ENCODE peak calls at places on chromosomes 2 and 18, in five cellular contexts. D, Q, H, M and L are unnamed samples.

GRCh38 chr18:53950545-53950944 is 273.9 kb downstream of the MBD2 start:
- DNase-seq in D (no peak), Q (no peak), H (no peak), M (no peak), L (no peak)

GRCh38 chr2:128727914-128728313 is 409.2 kb upstream of the HS6ST1 start:
- DNase-seq in D (peak), Q (no peak), H (peak), M (no peak), L (peak)

GRCh38 chr18:48575301-48575657 is 36.4 kb downstream of the CTIF start:
- DNase-seq in D (no peak), Q (no peak), H (no peak), M (no peak), L (no peak)

GRCh38 chr2:136247204-136247990 is 129.4 kb upstream of the CXCR4 start:
- DNase-seq in D (no peak), Q (peak), H (peak), M (peak), L (no peak)

GRCh38 chr2:25517701-25518100 is 155.7 kb downstream of the DTNB start:
- DNase-seq in D (no peak), Q (no peak), H (no peak), M (no peak), L (no peak)

GRCh38 chr2:225040862-225041209 is 1.4 kb downstream of the DOCK10 start:
- DNase-seq in D (no peak), Q (no peak), H (peak), M (peak), L (peak)

GRCh38 chr2:148524519-148524919 is 120.0 kb upstream of the EPC2 start:
- DNase-seq in D (no peak), Q (no peak), H (no peak), M (peak), L (no peak)

GRCh38 chr2:236670235-236670620 is 100.6 kb downstream of the ACKR3 start:
- DNase-seq in D (no peak), Q (no peak), H (no peak), M (no peak), L (no peak)

GRCh38 chr2:216344206-216344957 is 27.9 kb downstream of the MARCHF4 start:
- DNase-seq in D (no peak), Q (no peak), H (no peak), M (no peak), L (no peak)

GRCh38 chr2:85413592-85414421 is 3.6 kb upstream of the CAPG start:
- DNase-seq in D (no peak), Q (no peak), H (peak), M (peak), L (peak)

GRCh38 chr2:30225131-30225762 is 6.1 kb upstream of the LBH start:
- DNase-seq in D (peak), Q (no peak), H (peak), M (peak), L (no peak)

GRCh38 chr2:195330513-195330956 is 326.5 kb upstream of the SLC39A10 start:
- DNase-seq in D (no peak), Q (no peak), H (no peak), M (no peak), L (peak)

GRCh38 chr18:26902296-26902695 is 36.8 kb upstream of the AQP4 start:
- DNase-seq in D (no peak), Q (no peak), H (no peak), M (no peak), L (no peak)